ENCODE peak calls at places on chromosomes 16 and 17, in four cellular contexts. X is fibroblast of lung, C is dorsolateral prefrontal cortex, F is fibroblast of villous mesenchyme. S is an unnamed sample.

GRCh38 chr17:41718287-41718645 is 6.1 kb downstream of the GAST start:
- DNase-seq in X (no peak), C (no peak), F (no peak), S (no peak)

GRCh38 chr17:153851-154250 is 16.5 kb downstream of the SCGB1C2 start:
- DNase-seq in F (no peak), X (no peak), C (no peak), S (no peak)

GRCh38 chr17:45791935-45792334 is 7.8 kb downstream of the CRHR1 start:
- DNase-seq in C (no peak), F (no peak), X (no peak), S (no peak)

GRCh38 chr16:12902511-12903324 is 1.3 kb downstream of the SHISA9 start:
- DNase-seq in X (no peak), F (no peak), C (peak; percentile 43), S (no peak)

GRCh38 chr16:73047536-73048291 is at the start of gene ZFHX3:
- DNase-seq in X (peak; percentile 68), C (peak; percentile 51), F (peak; percentile 66), S (peak; percentile 55)

GRCh38 chr17:4444782-4445473 is 11.2 kb downstream of the SPNS3 start:
- DNase-seq in X (no peak), F (no peak), C (peak; percentile 45), S (no peak)

GRCh38 chr17:63434951-63435571 is 11.0 kb downstream of the CYB561 start:
- DNase-seq in C (peak; percentile 86), F (no peak), X (peak; percentile 29), S (no peak)

GRCh38 chr16:27315333-27316037 is 1.7 kb downstream of the IL4R start:
- DNase-seq in C (no peak), X (peak; percentile 36), F (peak; percentile 89), S (peak; percentile 59)

GRCh38 chr17:60524463-60525346 is 1.3 kb downstream of the APPBP2 start:
- DNase-seq in C (no peak), X (peak; percentile 75), F (peak; percentile 49), S (peak; percentile 45)

GRCh38 chr16:31191697-31192428 is 10.7 kb downstream of the PYCARD start:
- DNase-seq in F (no peak), C (no peak), X (no peak), S (no peak)

GRCh38 chr17:45782889-45783592 is 1.1 kb upstream of the CRHR1 start:
- DNase-seq in X (no peak), C (peak; percentile 52), F (no peak), S (no peak)

GRCh38 chr17:41061969-41062368 is 2.1 kb upstream of the KRTAP2-3 start:
- DNase-seq in X (peak; percentile 47), F (peak; percentile 78), C (no peak), S (peak; percentile 93)

GRCh38 chr16:30893744-30894539 is at the start of gene BCL7C:
- DNase-seq in F (peak; percentile 92), X (peak; percentile 87), C (peak; percentile 77), S (peak; percentile 76)

GRCh38 chr16:14522617-14523135 is 107.4 kb downstream of the PARN start:
- DNase-seq in F (no peak), C (no peak), X (no peak), S (no peak)

GRCh38 chr17:57391076-57391825 is 134.9 kb downstream of the MSI2 start:
- DNase-seq in X (no peak), C (no peak), F (no peak), S (no peak)

GRCh38 chr16:30698816-30699614 is at the start of gene SRCAP:
- DNase-seq in X (peak; percentile 77), F (peak; percentile 77), C (peak; percentile 80), S (peak; percentile 81)

GRCh38 chr16:85211247-85211910 is 99.1 kb upstream of the CIBAR2 start:
- DNase-seq in X (peak; percentile 47), C (no peak), F (peak; percentile 82), S (peak; percentile 61)

GRCh38 chr16:12758670-12759558 is 44.8 kb downstream of the CPPED1 start:
- DNase-seq in F (no peak), C (no peak), X (no peak), S (no peak)

GRCh38 chr17:49676276-49676868 is 1.5 kb downstream of the SPOP start:
- DNase-seq in F (peak; percentile 39), C (no peak), X (peak; percentile 43), S (peak; percentile 63)

GRCh38 chr17:67441052-67441738 is 64.1 kb downstream of the PITPNC1 start:
- DNase-seq in X (peak; percentile 53), F (peak; percentile 72), C (no peak), S (peak; percentile 23)

GRCh38 chr16:70331091-70331490 is 15.6 kb upstream of the DDX19A start:
- DNase-seq in X (no peak), F (no peak), C (no peak), S (no peak)

GRCh38 chr16:27366687-27367462 is 35.1 kb upstream of the IL21R start:
- DNase-seq in X (no peak), C (no peak), F (no peak), S (no peak)

GRCh38 chr17:50562266-50563094 is 2.0 kb downstream of the CACNA1G start:
- DNase-seq in C (no peak), X (no peak), F (no peak), S (no peak)

GRCh38 chr17:78748048-78748729 is 33.9 kb downstream of the CYTH1 start:
- DNase-seq in F (peak; percentile 41), C (no peak), X (no peak), S (no peak)

GRCh38 chr16:14180431-14181059 is 109.4 kb downstream of the MRTFB start:
- DNase-seq in F (no peak), X (peak; percentile 14), C (no peak), S (peak; percentile 5)

GRCh38 chr17:78397681-78398101 is 19.2 kb downstream of the PGS1 start:
- DNase-seq in C (no peak), X (no peak), F (peak; percentile 69), S (no peak)

GRCh38 chr17:43216762-43217613 is 5.3 kb downstream of the TMEM106A start:
- DNase-seq in F (no peak), X (no peak), C (no peak), S (no peak)

GRCh38 chr17:63911657-63912100 is 621 bp upstream of the CSHL1 start:
- DNase-seq in C (no peak), X (peak; percentile 4), F (no peak), S (peak; percentile 20)

GRCh38 chr16:17354121-17354750 is 116.5 kb downstream of the XYLT1 start:
- DNase-seq in F (no peak), X (no peak), C (no peak), S (no peak)

GRCh38 chr17:49549691-49550678 is 25.7 kb upstream of the NXPH3 start:
- DNase-seq in F (no peak), X (no peak), C (no peak), S (no peak)

GRCh38 chr17:77282524-77283515 is 142.1 kb downstream of the SEC14L1 start:
- DNase-seq in X (peak; percentile 62), F (no peak), C (no peak), S (no peak)

GRCh38 chr16:56189990-56190902 is 1.0 kb upstream of the GNAO1 start:
- DNase-seq in F (no peak), C (no peak), X (peak; percentile 5), S (peak; percentile 5)

GRCh38 chr17:27535178-27535928 is 79.1 kb downstream of the KSR1 start:
- DNase-seq in C (no peak), X (peak; percentile 70), F (peak; percentile 94), S (peak; percentile 38)

GRCh38 chr17:4766199-4766598 is 5.5 kb upstream of the TM4SF5 start:
- DNase-seq in X (no peak), F (no peak), C (no peak), S (no peak)

GRCh38 chr17:10135539-10136257 is 62.7 kb downstream of the GAS7 start:
- DNase-seq in C (no peak), F (peak; percentile 78), X (peak; percentile 34), S (peak; percentile 50)

GRCh38 chr17:62658136-62658535 is 30.7 kb downstream of the MRC2 start:
- DNase-seq in X (no peak), F (no peak), C (no peak), S (no peak)

DNA sequence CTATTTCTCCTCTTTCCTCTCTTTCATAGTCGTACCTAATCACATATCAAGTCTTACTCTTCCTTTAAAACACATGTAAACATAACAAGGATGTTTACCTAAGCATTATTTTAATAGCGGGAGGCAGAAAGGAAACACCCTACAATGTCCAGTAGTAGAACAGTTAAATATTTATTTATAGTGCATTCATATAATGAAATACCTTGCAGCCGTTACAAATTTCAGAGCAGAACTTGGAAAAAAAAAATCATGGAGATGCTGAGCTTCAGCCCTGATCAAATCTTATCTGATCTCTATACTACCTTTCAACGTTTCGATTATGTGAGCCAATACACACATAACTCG is 39.6 kb downstream of the GRB2 start:
- DNase-seq in C (no peak), X (no peak), F (no peak), S (no peak)
- H3K4me3 ChIP-seq in C (no peak overlapping the region), X (no peak overlapping the region), F (no peak overlapping the region), S (no peak overlapping the region)

DNA sequence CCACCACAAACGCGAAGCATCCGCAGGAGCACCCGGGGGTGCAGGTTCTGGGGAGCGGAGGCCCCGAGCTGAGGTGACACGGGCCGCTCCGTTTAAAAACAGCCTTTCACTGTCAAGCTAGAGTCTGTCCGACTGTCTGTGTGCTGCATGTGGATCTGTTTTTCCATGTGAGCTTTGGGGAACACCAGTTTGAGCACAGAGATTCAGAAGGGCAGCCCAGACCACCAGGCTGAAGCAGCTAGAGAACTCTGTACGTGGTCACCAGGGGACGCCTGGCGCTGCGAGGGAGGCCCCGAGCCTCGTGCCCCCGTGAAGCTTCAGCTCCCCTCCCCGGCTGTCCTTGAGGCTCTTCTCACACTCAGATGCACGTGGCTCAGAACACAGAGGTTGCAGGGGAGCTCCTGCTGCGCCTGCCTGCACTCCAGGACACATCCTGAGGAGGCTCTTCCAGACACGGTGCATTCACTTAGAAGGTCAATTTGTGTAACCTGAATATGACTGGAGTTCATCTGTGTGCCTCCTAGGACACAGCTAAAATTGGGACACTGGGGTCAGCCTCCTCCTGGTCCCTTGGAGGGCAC is 15.7 kb upstream of the FOXK2 start:
- DNase-seq in C (no peak), X (no peak), F (no peak), S (no peak)
- TF ChIP-seq CTCF in C (no peak), X (no peak), F (no peak), S (no peak)

GRCh38 chr16:640614-641013 is 1.0 kb upstream of the MCRIP2 start:
- DNase-seq in F (no peak), X (no peak), C (no peak), S (no peak)
- H3K4me3 ChIP-seq in F (peak overlapping the region; percentile 81), X (no peak overlapping the region), C (peak overlapping the region; percentile 75), S (no peak overlapping the region)

DNA sequence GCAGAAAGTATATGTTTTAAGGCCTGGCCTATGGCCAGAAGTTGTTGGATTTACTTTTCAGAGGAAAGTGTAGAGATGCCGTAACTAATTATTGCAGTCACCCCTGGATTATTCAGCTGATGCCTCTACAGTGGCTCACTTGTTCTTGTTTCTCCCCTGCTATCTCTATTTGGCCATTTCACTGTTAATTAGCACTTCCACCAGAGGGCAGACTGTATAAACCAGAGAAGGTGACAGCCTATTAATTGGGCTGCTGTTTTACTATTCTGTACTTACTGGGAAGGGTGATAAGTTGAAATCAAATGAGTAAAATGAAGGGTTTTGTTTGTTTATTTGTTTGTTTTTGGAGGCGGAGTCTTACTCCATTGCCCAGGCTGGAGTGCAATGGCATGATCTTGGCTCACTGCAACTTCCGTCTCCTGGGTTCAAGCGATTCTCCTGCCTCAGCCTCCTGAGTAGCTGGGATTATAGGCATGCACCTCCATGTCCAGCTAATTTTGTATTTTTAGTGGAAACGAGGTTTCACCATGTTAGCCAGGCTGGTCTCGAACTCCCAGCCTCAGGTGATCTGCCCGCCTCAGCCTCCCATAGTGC is 66.0 kb downstream of the CDK12 start:
- DNase-seq in X (peak; percentile 15), F (peak; percentile 25), C (no peak), S (peak; percentile 47)
- TF ChIP-seq CTCF in X (peak; percentile 46), F (peak; percentile 58), C (peak; percentile 57), S (peak; percentile 61)

GRCh38 chr17:29138991-29139682 is 41.1 kb downstream of the MYO18A start:
- DNase-seq in F (no peak), C (peak; percentile 64), X (no peak), S (no peak)
- H3K4me3 ChIP-seq in F (no peak overlapping the region), C (peak overlapping the region; percentile 49), X (peak overlapping the region; percentile 41), S (no peak overlapping the region)

S was measured in choroid plexus epithelial cell.